ENCODE peak calls at places on chromosomes 12 and 14, in eight cellular contexts. V, J, E, F, Y, T, O and W are unnamed samples.

GRCh38 chr12:41653386-41654110 is 465.4 kb downstream of the PDZRN4 start:
- DNase-seq in J (no peak), T (no peak), F (no peak), O (no peak), E (no peak), Y (no peak), V (no peak), W (no peak)

GRCh38 chr12:51589060-51589459 is 2.0 kb upstream of the SCN8A start:
- DNase-seq in V (no peak), J (no peak), F (no peak), Y (no peak), O (no peak), E (no peak), T (no peak), W (no peak)

GRCh38 chr14:104771374-104771773 is 18.4 kb downstream of the SIVA1 start:
- DNase-seq in F (no peak), J (no peak), O (no peak), Y (no peak), E (no peak), V (no peak), T (no peak), W (no peak)

GRCh38 chr12:117139025-117139717 is 40.0 kb upstream of the TESC start:
- DNase-seq in E (no peak), Y (no peak), F (no peak), J (no peak), T (no peak), V (no peak), O (no peak), W (no peak)

GRCh38 chr12:109863961-109864712 is 16.2 kb downstream of the GLTP start:
- DNase-seq in J (peak; percentile 75), T (no peak), F (peak; percentile 76), E (no peak), O (peak; percentile 94), Y (no peak), V (no peak), W (no peak)

GRCh38 chr12:25958254-25959068 is at the start of gene RASSF8:
- DNase-seq in V (peak; percentile 84), F (peak; percentile 69), O (peak; percentile 77), T (peak; percentile 21), J (peak; percentile 62), E (peak; percentile 93), Y (peak; percentile 86), W (peak; percentile 37)

GRCh38 chr12:96047621-96048211 is 12.3 kb upstream of the LTA4H start:
- DNase-seq in E (no peak), T (no peak), J (peak; percentile 21), O (peak; percentile 64), F (peak; percentile 48), V (no peak), Y (no peak), W (no peak)

GRCh38 chr12:124566181-124567034 is 1.0 kb downstream of the NCOR2 start:
- DNase-seq in J (peak; percentile 89), T (peak; percentile 33), V (peak; percentile 86), Y (peak; percentile 91), F (peak; percentile 88), E (peak; percentile 94), O (peak; percentile 87), W (peak; percentile 73)

GRCh38 chr12:128021561-128021960 is 245.4 kb upstream of the TMEM132C start:
- DNase-seq in F (no peak), O (no peak), E (no peak), Y (no peak), V (no peak), T (no peak), J (no peak), W (no peak)

GRCh38 chr14:54669759-54670630 is 103.1 kb downstream of the SAMD4A start:
- DNase-seq in T (peak; percentile 15), J (peak; percentile 52), Y (no peak), V (peak; percentile 64), F (no peak), E (no peak), O (no peak), W (no peak)

GRCh38 chr12:56645201-56645716 is 525 bp downstream of the ATP5F1B start:
- DNase-seq in O (peak; percentile 26), T (no peak), J (peak; percentile 16), E (peak; percentile 21), V (no peak), Y (peak; percentile 42), F (no peak), W (peak; percentile 29)

GRCh38 chr12:82904219-82904795 is 217.6 kb downstream of the TMTC2 start:
- DNase-seq in Y (no peak), O (no peak), T (no peak), V (no peak), F (no peak), J (no peak), E (no peak), W (no peak)

GRCh38 chr14:68571073-68571703 is 221.7 kb downstream of the ZFP36L1 start:
- DNase-seq in T (no peak), F (no peak), Y (no peak), V (no peak), O (no peak), E (no peak), J (no peak), W (no peak)

GRCh38 chr12:68162374-68162773 is 2.8 kb upstream of the IFNG start:
- DNase-seq in V (no peak), O (no peak), T (no peak), J (no peak), Y (no peak), F (no peak), E (no peak), W (no peak)

GRCh38 chr12:68007023-68007422 is 17.8 kb downstream of the IFNG-AS1 start:
- DNase-seq in Y (no peak), E (no peak), F (no peak), T (no peak), O (no peak), V (no peak), J (no peak), W (no peak)

GRCh38 chr12:31597066-31597465 is 6.1 kb upstream of the DENND5B start:
- DNase-seq in F (no peak), V (no peak), Y (no peak), T (no peak), O (no peak), J (no peak), E (no peak), W (no peak)

DNA sequence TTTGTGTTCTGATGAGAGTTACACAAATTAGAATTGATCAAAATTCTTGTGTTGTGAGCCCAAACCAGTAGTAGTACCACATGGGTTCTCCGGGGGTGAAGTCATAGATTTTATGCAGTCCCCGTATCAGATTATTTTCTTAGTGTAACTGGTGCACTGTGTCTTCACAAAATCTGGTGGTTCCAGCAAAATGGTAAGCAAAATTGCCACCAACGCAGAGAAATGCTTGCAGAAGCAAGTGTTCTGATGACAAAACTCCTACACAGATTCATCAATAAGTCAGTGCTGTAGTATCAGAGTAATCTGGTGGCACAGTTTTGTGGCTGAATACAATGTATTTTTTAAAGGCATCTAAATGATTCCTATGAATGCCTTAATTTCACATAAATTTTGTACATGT is 1.3 kb upstream of the CACNA2D4 start:
- DNase-seq in O (no peak), E (no peak), Y (no peak), T (no peak), V (no peak), J (no peak), F (no peak), W (no peak)
- H3K4me3 ChIP-seq in O (no peak overlapping the region), E (no peak overlapping the region), Y (no peak overlapping the region), T (no peak overlapping the region), V (no peak overlapping the region), J (no peak overlapping the region), F (no peak overlapping the region), W (no peak overlapping the region)

DNA sequence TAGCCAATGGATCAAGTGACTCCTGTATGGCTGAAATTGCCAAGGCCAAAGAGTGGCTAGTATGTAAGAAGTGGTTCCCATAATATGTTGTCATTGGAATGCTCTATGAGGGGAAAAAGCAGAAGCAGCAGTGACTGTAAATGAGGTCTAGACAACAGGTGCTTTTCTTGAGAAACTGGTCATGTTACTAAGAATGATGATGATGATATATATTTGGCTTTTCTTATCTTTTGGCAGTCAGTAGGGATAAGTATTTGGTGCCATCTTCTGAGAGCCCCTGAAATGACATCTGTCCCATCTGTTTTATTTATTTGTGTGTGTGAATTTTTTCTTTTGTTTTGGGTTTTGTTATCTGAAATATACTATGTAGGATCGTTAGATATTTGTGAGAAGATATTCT is 141.7 kb downstream of the SYT1 start:
- DNase-seq in E (no peak), V (no peak), O (no peak), J (no peak), T (no peak), F (no peak), Y (no peak), W (no peak)
- TF ChIP-seq CTCF in E (peak; percentile 21), V (no peak), O (no peak), J (no peak), T (peak; percentile 23), F (no peak), Y (peak; percentile 45), W (peak; percentile 23)

GRCh38 chr12:48034835-48035805 is 30.8 kb upstream of the COL2A1 start:
- DNase-seq in E (no peak), Y (no peak), F (no peak), O (no peak), V (no peak), T (no peak), J (no peak), W (peak; percentile 5)

GRCh38 chr12:48038085-48038484 is 33.8 kb upstream of the COL2A1 start:
- DNase-seq in F (no peak), E (no peak), V (no peak), Y (no peak), T (no peak), O (no peak), J (no peak), W (no peak)

GRCh38 chr12:48036818-48037217 is 32.5 kb upstream of the COL2A1 start:
- DNase-seq in T (no peak), O (no peak), Y (no peak), J (no peak), V (no peak), E (no peak), F (no peak), W (no peak)

GRCh38 chr12:48039151-48039550 is 34.9 kb upstream of the COL2A1 start:
- DNase-seq in T (no peak), F (no peak), J (no peak), V (no peak), Y (no peak), O (no peak), E (no peak), W (no peak)

GRCh38 chr12:48037267-48037915 is 33.1 kb upstream of the COL2A1 start:
- DNase-seq in E (peak; percentile 91), Y (peak; percentile 98), O (no peak), F (no peak), V (no peak), T (peak; percentile 18), J (no peak), W (no peak)
- H3K27me3 ChIP-seq in E (no peaks in the 10 kb centered on the region), Y (peaks cover 60% of the 10 kb centered on the region), O (no peaks in the 10 kb centered on the region), F (no peaks in the 10 kb centered on the region), V (no peaks in the 10 kb centered on the region), T (no peaks in the 10 kb centered on the region), J (no peaks in the 10 kb centered on the region), W (no peaks in the 10 kb centered on the region)

GRCh38 chr12:122385171-122386041 is 37.1 kb downstream of the CLIP1 start:
- DNase-seq in F (no peak), Y (peak; percentile 23), T (no peak), V (no peak), J (no peak), O (no peak), E (peak; percentile 31), W (no peak)

DNA sequence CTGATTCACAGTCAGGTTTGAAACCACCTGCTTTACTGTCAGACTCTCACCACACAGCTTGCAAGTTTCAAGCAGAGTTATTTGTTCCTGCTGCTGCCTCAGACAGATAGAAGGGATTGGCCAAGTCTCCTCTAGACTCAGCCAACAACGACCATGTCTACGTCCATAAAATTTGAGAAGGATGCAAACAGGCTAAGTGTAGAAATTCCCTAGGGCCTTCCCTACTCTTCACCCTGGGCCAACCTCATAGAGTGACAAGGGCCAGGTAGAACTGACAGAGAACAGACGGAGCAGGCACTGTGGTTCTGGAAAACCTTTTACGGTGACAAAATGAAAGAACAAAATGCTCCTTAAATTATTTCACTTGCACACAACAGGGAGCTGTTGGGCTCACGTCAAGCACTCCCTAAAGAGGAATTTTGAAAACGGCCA is 39.5 kb downstream of the CLIP1 start:
- DNase-seq in E (no peak), J (no peak), O (no peak), Y (no peak), F (no peak), T (no peak), V (no peak), W (no peak)
- H3K4me3 ChIP-seq in E (no peak overlapping the region), J (no peak overlapping the region), O (no peak overlapping the region), Y (no peak overlapping the region), F (no peak overlapping the region), T (no peak overlapping the region), V (peak overlapping the region; percentile 34), W (no peak overlapping the region)